ENCODE peak calls at places on chromosomes 11 and 22, in ten cellular contexts. Q is A549, E is progenitor cell of endocrine pancreas, I is tibial nerve, K is sigmoid colon, G is GM13976, M is glutamatergic neuron, L is GM06990, C is cardiac muscle cell, J is IMR-90. R is an unnamed sample.

GRCh38 chr22:46076651-46077339 is 73.5 kb upstream of the PPARA start:
- DNase-seq in L (no peak), I (peak; percentile 26), C (peak; percentile 65), M (no peak), J (peak; percentile 37), E (no peak), Q (peak; percentile 76), G (no peak), K (peak; percentile 84), R (no peak)

GRCh38 chr22:25420925-25421904 is 143.3 kb upstream of the GRK3 start:
- DNase-seq in I (no peak), K (no peak), L (no peak), E (no peak), C (no peak), M (peak; percentile 55), J (no peak), G (peak; percentile 50), Q (peak; percentile 40), R (no peak)

GRCh38 chr11:16226245-16226644 is 130.1 kb downstream of the SOX6 start:
- DNase-seq in L (no peak), K (peak; percentile 49), C (peak; percentile 25), E (no peak), J (peak; percentile 67), G (no peak), I (no peak), Q (peak; percentile 84), M (no peak), R (no peak)

GRCh38 chr22:21754523-21755128 is 19.0 kb upstream of the YPEL1 start:
- DNase-seq in I (no peak), C (peak; percentile 58), K (peak; percentile 68), L (no peak), E (no peak), M (peak; percentile 79), Q (no peak), G (no peak), J (peak; percentile 12), R (no peak)

GRCh38 chr11:72776117-72776843 is 17.6 kb downstream of the STARD10 start:
- DNase-seq in E (no peak), M (no peak), J (no peak), C (no peak), G (no peak), I (no peak), L (no peak), K (no peak), Q (no peak), R (no peak)

GRCh38 chr11:31645747-31646146 is 136.2 kb downstream of the ELP4 start:
- DNase-seq in G (no peak), E (no peak), M (no peak), Q (peak; percentile 76), L (no peak), I (no peak), J (peak; percentile 88), K (no peak), C (peak; percentile 87), R (no peak)

GRCh38 chr22:20211997-20212753 is 55.9 kb downstream of the RTN4R start:
- DNase-seq in K (peak; percentile 77), L (no peak), C (peak; percentile 52), M (no peak), E (no peak), G (no peak), I (peak; percentile 29), Q (no peak), J (peak; percentile 7), R (no peak)

GRCh38 chr22:49266561-49267519 is 560.8 kb downstream of the BRD1 start:
- DNase-seq in G (no peak), E (no peak), M (no peak), C (no peak), K (no peak), I (no peak), J (no peak), Q (no peak), L (no peak), R (no peak)

GRCh38 chr11:97979741-97980140 is 1041.0 kb upstream of the CNTN5 start:
- DNase-seq in G (no peak), C (no peak), E (no peak), Q (no peak), J (no peak), L (no peak), I (no peak), M (no peak), K (no peak), R (no peak)

GRCh38 chr22:45499746-45500145 is 2.9 kb upstream of the FBLN1 start:
- DNase-seq in K (peak; percentile 92), I (no peak), M (no peak), J (no peak), E (no peak), G (no peak), Q (no peak), L (no peak), C (no peak), R (no peak)

GRCh38 chr22:43263645-43264514 is 76.9 kb upstream of the TTLL12 start:
- DNase-seq in E (no peak), G (peak; percentile 89), C (peak; percentile 90), I (no peak), M (no peak), Q (no peak), K (no peak), L (peak; percentile 69), J (peak; percentile 88), R (no peak)

GRCh38 chr11:121298770-121299169 is 6.2 kb downstream of the SC5D start:
- DNase-seq in J (no peak), I (no peak), Q (no peak), L (no peak), K (no peak), E (no peak), C (no peak), M (no peak), G (no peak), R (no peak)

GRCh38 chr11:74714904-74715303 is 16.3 kb downstream of the CHRDL2 start:
- DNase-seq in I (no peak), C (no peak), K (no peak), G (no peak), L (no peak), J (no peak), M (no peak), E (no peak), Q (no peak), R (no peak)

GRCh38 chr11:93478841-93479240 is 64.3 kb downstream of the SMCO4 start:
- DNase-seq in I (no peak), J (no peak), G (no peak), L (no peak), K (no peak), C (no peak), Q (no peak), M (no peak), E (no peak), R (no peak)

GRCh38 chr11:120815260-120816100 is 208.4 kb upstream of the TBCEL start:
- DNase-seq in L (no peak), Q (no peak), G (no peak), K (no peak), J (no peak), M (no peak), C (no peak), E (no peak), I (no peak), R (no peak)

GRCh38 chr11:19453893-19454292 is 213.1 kb upstream of the E2F8 start:
- DNase-seq in G (no peak), K (no peak), J (peak; percentile 5), M (no peak), Q (peak; percentile 13), I (no peak), L (no peak), C (peak; percentile 79), E (no peak), R (peak; percentile 42)

GRCh38 chr11:72743321-72744221 is 8.6 kb downstream of the ARAP1 start:
- DNase-seq in J (no peak), C (no peak), K (no peak), Q (no peak), I (no peak), L (peak; percentile 59), G (peak; percentile 65), E (no peak), M (peak; percentile 46), R (no peak)

GRCh38 chr11:91374794-91375193 is 849.8 kb upstream of the FAT3 start:
- DNase-seq in K (no peak), E (no peak), I (no peak), J (no peak), Q (no peak), C (no peak), M (no peak), G (no peak), L (no peak), R (no peak)

GRCh38 chr11:91373497-91373896 is 851.1 kb upstream of the FAT3 start:
- DNase-seq in C (no peak), M (no peak), G (no peak), Q (peak; percentile 33), J (no peak), L (no peak), K (no peak), E (no peak), I (no peak), R (no peak)
- TF ChIP-seq CTCF in C (no peak), M (peak; percentile 23), G (no peak), Q (no peak), J (no peak), L (no peak), K (no peak), E (peak; percentile 21), I (no peak), R (no peak)

DNA sequence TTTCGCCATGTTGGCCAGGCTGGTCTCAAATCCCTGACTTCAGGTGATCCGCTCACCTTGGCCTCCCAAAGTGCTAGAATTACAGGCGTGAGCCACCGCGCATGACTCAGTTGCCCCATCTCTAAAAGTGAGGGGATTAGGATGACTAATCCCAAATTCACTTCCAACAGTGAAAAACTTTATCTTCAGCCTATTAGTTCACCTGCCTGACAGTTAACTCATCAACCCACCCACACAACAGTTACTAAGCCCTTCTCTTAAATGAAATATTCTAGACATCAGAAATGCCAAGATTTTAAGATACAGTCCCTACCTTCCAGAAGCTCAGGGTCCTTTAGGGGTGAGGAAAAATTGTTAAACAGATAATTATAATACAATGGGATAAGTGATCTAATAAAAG is 2.0 kb upstream of the ANKRD42 start:
- DNase-seq in E (no peak), K (no peak), C (no peak), J (no peak), I (no peak), G (no peak), M (no peak), Q (no peak), L (no peak), R (no peak)
- TF ChIP-seq CTCF in E (no peak), K (no peak), C (no peak), J (no peak), I (no peak), G (no peak), M (no peak), Q (no peak), L (no peak), R (no peak)

DNA sequence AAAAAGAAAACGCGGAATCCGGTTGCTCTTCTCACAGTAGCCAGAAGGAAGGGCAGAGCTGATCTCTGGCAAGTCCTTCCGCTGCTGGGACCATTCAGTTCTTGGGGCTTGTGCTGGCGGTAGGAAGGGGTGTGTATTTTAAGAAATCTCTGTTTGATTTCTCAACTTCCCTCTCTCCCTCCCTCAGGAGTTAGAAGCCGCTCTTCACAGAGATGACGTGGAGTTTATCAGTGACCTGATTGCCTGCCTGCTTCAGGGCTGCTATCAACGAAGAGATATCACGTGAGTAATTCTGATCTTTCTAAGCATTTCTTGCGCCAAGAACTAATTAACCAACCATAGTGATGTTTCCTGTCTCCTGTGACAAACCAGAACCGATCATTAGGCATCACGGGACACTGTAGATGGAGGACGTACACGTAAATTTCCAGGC is 85.9 kb upstream of the SLC25A18 start:
- DNase-seq in C (peak; percentile 88), M (no peak), K (peak; percentile 82), I (no peak), E (no peak), J (no peak), G (no peak), Q (no peak), L (no peak), R (no peak)
- TF ChIP-seq CTCF in C (no peak), M (no peak), K (no peak), I (no peak), E (no peak), J (no peak), G (no peak), Q (no peak), L (no peak), R (no peak)

GRCh38 chr11:62805044-62805892 is at the start of gene NXF1:
- DNase-seq in E (peak; percentile 97), M (peak; percentile 96), L (peak; percentile 98), G (peak; percentile 100), I (peak; percentile 95), C (peak; percentile 97), J (peak; percentile 92), Q (peak; percentile 97), K (peak; percentile 97), R (peak; percentile 93)
- TF ChIP-seq CTCF in E (peak; percentile 27), M (no peak), L (no peak), G (no peak), I (peak; percentile 13), C (no peak), J (no peak), Q (no peak), K (no peak), R (no peak)

R was measured in omental fat pad.